ENCODE peak calls at places on chromosome 10, in four cellular contexts. K, J, G and V are unnamed samples.

GRCh38 chr10:99292159-99292558 is 37.0 kb upstream of the CNNM1 start:
- DNase-seq in G (no peak), K (no peak), J (no peak), V (no peak)

GRCh38 chr10:119205926-119206602 is 1.3 kb upstream of the GRK5 start:
- DNase-seq in J (no peak), K (no peak), G (peak; percentile 47), V (no peak)

GRCh38 chr10:118621304-118621942 is 26.0 kb upstream of the PRLHR start:
- DNase-seq in K (no peak), J (no peak), G (peak; percentile 33), V (no peak)

GRCh38 chr10:9301148-9301547 is 1246.7 kb downstream of the GATA3 start:
- DNase-seq in G (no peak), K (no peak), J (peak; percentile 30), V (no peak)

GRCh38 chr10:14350006-14350405 is 19.3 kb upstream of the FRMD4A start:
- DNase-seq in K (no peak), G (no peak), J (no peak), V (no peak)

GRCh38 chr10:14732146-14732545 is 42.6 kb downstream of the FAM107B start:
- DNase-seq in K (no peak), J (no peak), G (no peak), V (no peak)

GRCh38 chr10:23442936-23443335 is 4.1 kb downstream of the OTUD1 start:
- DNase-seq in J (no peak), K (no peak), G (no peak), V (no peak)

GRCh38 chr10:97805960-97806359 is 34.2 kb upstream of the SFRP5 start:
- DNase-seq in G (no peak), J (no peak), K (no peak), V (no peak)

GRCh38 chr10:44244745-44245600 is 139.9 kb downstream of the CXCL12 start:
- DNase-seq in J (no peak), K (no peak), G (no peak), V (no peak)

GRCh38 chr10:132006966-132007365 is 25.2 kb upstream of the BNIP3 start:
- DNase-seq in J (no peak), K (no peak), G (no peak), V (no peak)

GRCh38 chr10:28120043-28120749 is 121.3 kb upstream of the ODAD2 start:
- DNase-seq in K (no peak), J (no peak), G (no peak), V (no peak)

GRCh38 chr10:92880233-92880861 is 32.0 kb downstream of the EXOC6 start:
- DNase-seq in K (peak; percentile 55), J (peak; percentile 74), G (peak; percentile 37), V (peak; percentile 42)

GRCh38 chr10:60654813-60655464 is 123.3 kb upstream of the CDK1 start:
- DNase-seq in G (no peak), J (no peak), K (no peak), V (peak; percentile 24)

GRCh38 chr10:119595715-119596515 is 849 bp downstream of the TIAL1 start:
- DNase-seq in G (no peak), K (peak; percentile 54), J (peak; percentile 50), V (peak; percentile 22)

GRCh38 chr10:94123253-94123995 is 129.7 kb downstream of the PLCE1 start:
- DNase-seq in J (no peak), G (no peak), K (peak; percentile 41), V (peak; percentile 87)

GRCh38 chr10:89029785-89030437 is 39.3 kb downstream of the FAS start:
- DNase-seq in K (peak; percentile 82), G (peak; percentile 60), J (peak; percentile 79), V (peak; percentile 71)

GRCh38 chr10:11757452-11757819 is 15.3 kb downstream of the ECHDC3 start:
- DNase-seq in K (peak; percentile 91), G (peak; percentile 33), J (peak; percentile 94), V (peak; percentile 97)

GRCh38 chr10:51206471-51206870 is 132.2 kb downstream of the PRKG1 start:
- DNase-seq in K (no peak), G (no peak), J (no peak), V (no peak)

GRCh38 chr10:110643670-110644597 is at the start of gene RBM20:
- DNase-seq in K (peak; percentile 76), G (peak; percentile 91), J (no peak), V (no peak)

GRCh38 chr10:122112021-122112616 is 123.2 kb downstream of the TACC2 start:
- DNase-seq in G (no peak), J (peak; percentile 76), K (no peak), V (peak; percentile 45)

GRCh38 chr10:60731134-60731883 is 47.0 kb upstream of the CDK1 start:
- DNase-seq in J (no peak), G (no peak), K (no peak), V (no peak)

GRCh38 chr10:128150045-128150493 is 23.8 kb upstream of the MKI67 start:
- DNase-seq in G (peak; percentile 99), K (peak; percentile 85), J (peak; percentile 61), V (peak; percentile 24)

GRCh38 chr10:1182280-1183032 is 126.3 kb downstream of the WDR37 start:
- DNase-seq in G (no peak), J (no peak), K (no peak), V (no peak)

GRCh38 chr10:35433851-35434426 is 97.6 kb downstream of the CCNY start:
- DNase-seq in K (no peak), J (no peak), G (peak; percentile 82), V (peak; percentile 83)

GRCh38 chr10:24849537-24850299 is 102.7 kb downstream of the PRTFDC1 start:
- DNase-seq in K (no peak), G (no peak), J (peak; percentile 80), V (no peak)

GRCh38 chr10:120012566-120012965 is 120.0 kb downstream of the SEC23IP start:
- DNase-seq in J (no peak), K (no peak), G (no peak), V (no peak)

GRCh38 chr10:125375210-125375609 is 214.8 kb upstream of the CTBP2 start:
- DNase-seq in J (no peak), G (no peak), K (no peak), V (no peak)

GRCh38 chr10:68135922-68136718 is 26.8 kb downstream of the MYPN start:
- DNase-seq in K (no peak), G (no peak), J (peak; percentile 92), V (peak; percentile 81)

GRCh38 chr10:114499630-114500190 is 95.4 kb upstream of the AFAP1L2 start:
- DNase-seq in J (no peak), G (no peak), K (no peak), V (no peak)

GRCh38 chr10:100209303-100209702 is 20.1 kb downstream of the CHUK start:
- DNase-seq in G (no peak), K (no peak), J (no peak), V (peak; percentile 40)

GRCh38 chr10:116765549-116766162 is 23.3 kb upstream of the HSPA12A start:
- DNase-seq in J (peak; percentile 8), K (no peak), G (no peak), V (no peak)

GRCh38 chr10:29698766-29699490 is 64.2 kb upstream of the SVIL start:
- DNase-seq in J (no peak), K (no peak), G (no peak), V (no peak)

GRCh38 chr10:125024496-125025234 is 82.7 kb downstream of the ZRANB1 start:
- DNase-seq in G (peak; percentile 77), K (no peak), J (peak; percentile 58), V (no peak)

GRCh38 chr10:77771851-77772250 is 134.2 kb upstream of the KCNMA1 start:
- DNase-seq in J (no peak), K (no peak), G (no peak), V (no peak)

GRCh38 chr10:21203473-21204107 is 306.5 kb upstream of the NEBL start:
- DNase-seq in G (no peak), K (no peak), J (no peak), V (no peak)

GRCh38 chr10:92450896-92451295 is 123.0 kb downstream of the IDE start:
- DNase-seq in G (no peak), K (no peak), J (no peak), V (no peak)

GRCh38 chr10:45091968-45092367 is 91.2 kb downstream of the ZNF22 start:
- DNase-seq in K (no peak), J (no peak), G (peak; percentile 2), V (no peak)

GRCh38 chr10:17435187-17435586 is 19.2 kb downstream of the ST8SIA6 start:
- DNase-seq in K (no peak), G (no peak), J (no peak), V (no peak)

GRCh38 chr10:34906021-34906965 is 91.2 kb upstream of the PARD3 start:
- DNase-seq in G (peak; percentile 30), K (peak; percentile 42), J (no peak), V (peak; percentile 78)

GRCh38 chr10:79152423-79152817 is 83.7 kb downstream of the ZMIZ1 start:
- DNase-seq in K (no peak), J (no peak), G (no peak), V (no peak)

GRCh38 chr10:79148452-79149344 is 79.9 kb downstream of the ZMIZ1 start:
- DNase-seq in K (no peak), J (peak; percentile 80), G (peak; percentile 75), V (no peak)

GRCh38 chr10:79149662-79150443 is 81.1 kb downstream of the ZMIZ1 start:
- DNase-seq in J (no peak), G (peak; percentile 63), K (no peak), V (peak; percentile 38)

GRCh38 chr10:79149345-79149661 is 80.5 kb downstream of the ZMIZ1 start:
- DNase-seq in J (no peak), G (no peak), K (no peak), V (no peak)

DNA sequence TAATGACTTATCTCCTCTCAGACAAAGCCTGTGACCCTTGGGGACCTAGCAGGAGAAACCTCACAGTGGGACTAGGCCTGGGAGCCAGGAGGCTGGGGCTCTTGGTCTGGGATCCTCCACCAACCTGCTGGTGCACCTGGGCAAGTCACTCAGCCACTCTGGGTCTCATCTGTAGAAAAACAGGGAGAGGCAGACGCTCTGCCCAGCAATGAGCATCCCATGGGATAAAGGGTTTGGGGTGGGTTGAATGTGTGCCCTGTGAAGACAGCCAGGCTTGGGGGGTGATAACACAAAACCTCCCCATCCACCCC is 81.6 kb downstream of the ZMIZ1 start:
- DNase-seq in J (no peak), K (no peak), G (no peak), V (no peak)
- H3K27ac ChIP-seq in J (peak overlapping the region; percentile 88), K (peak overlapping the region; percentile 99), G (peak overlapping the region; percentile 97), V (peak overlapping the region; percentile 92)

DNA sequence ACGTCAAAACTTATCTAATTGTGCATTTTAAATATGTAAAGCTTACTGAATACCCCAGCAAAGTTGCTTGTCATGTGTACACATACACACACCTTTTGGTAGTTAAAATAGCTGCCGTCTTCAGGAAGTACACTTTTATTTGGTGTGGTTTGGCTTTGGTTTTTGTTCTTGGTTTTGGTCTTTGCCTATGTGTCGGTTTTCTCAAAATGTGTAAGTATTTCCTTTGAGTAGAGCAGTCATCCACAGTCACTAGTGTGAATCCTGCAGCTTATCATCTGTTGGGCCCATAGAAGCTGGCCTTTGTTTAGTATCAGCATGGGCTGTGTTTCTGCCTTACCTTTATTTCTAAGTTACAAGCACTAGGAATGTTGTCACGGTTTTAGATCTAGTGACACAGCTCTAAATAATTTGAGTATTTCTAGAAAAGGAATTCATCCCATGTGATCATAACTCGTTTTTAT is 35.3 kb downstream of the NET1 start:
- DNase-seq in J (peak; percentile 67), K (no peak), G (no peak), V (no peak)
- H3K27ac ChIP-seq in J (peak overlapping the region; percentile 50), K (no peak overlapping the region), G (peak overlapping the region; percentile 22), V (peak overlapping the region; percentile 31)

GRCh38 chr10:33198610-33199009 is 135.9 kb downstream of the NRP1 start:
- DNase-seq in J (peak; percentile 24), G (no peak), K (no peak), V (no peak)
- H3K27ac ChIP-seq in J (peak overlapping the region; percentile 9), G (no peak overlapping the region), K (no peak overlapping the region), V (no peak overlapping the region)

GRCh38 chr10:129883029-129883428 is 81.0 kb downstream of the EBF3 start:
- DNase-seq in G (no peak), J (no peak), K (no peak), V (no peak)
- H3K27ac ChIP-seq in G (no peak overlapping the region), J (no peak overlapping the region), K (no peak overlapping the region), V (no peak overlapping the region)